ENCODE peak calls at places on chromosomes 16 and 17, in four cellular contexts. Y is AG10803, W is fibroblast of pulmonary artery, E is BJ. D is an unnamed sample.
A peak's percentile ranks its signal among the peaks of the same experiment; 100 is the strongest.

GRCh38 chr16:72517154-72517553 is 345.2 kb upstream of the PMFBP1 start:
- DNase-seq in Y (peak; percentile 10), W (no peak), E (no peak), D (no peak)

GRCh38 chr16:12000032-12000431 is 23.5 kb downstream of the SNX29 start:
- DNase-seq in Y (no peak), W (no peak), E (no peak), D (no peak)

GRCh38 chr16:87464691-87465300 is 28.0 kb downstream of the ZCCHC14 start:
- DNase-seq in Y (peak; percentile 91), W (peak; percentile 92), E (peak; percentile 75), D (peak; percentile 91)

GRCh38 chr17:49468827-49469385 is 26.2 kb upstream of the NGFR start:
- DNase-seq in Y (peak; percentile 40), W (peak; percentile 31), E (no peak), D (no peak)

GRCh38 chr17:61468263-61468907 is 16.2 kb downstream of the TBX4 start:
- DNase-seq in Y (no peak), W (no peak), E (no peak), D (no peak)

GRCh38 chr16:2689968-2690830 is 7.9 kb downstream of the KCTD5 start:
- DNase-seq in Y (no peak), W (no peak), E (no peak), D (no peak)

GRCh38 chr17:69492410-69493071 is 78.0 kb downstream of the MAP2K6 start:
- DNase-seq in Y (peak; percentile 94), W (peak; percentile 32), E (peak; percentile 81), D (peak; percentile 88)

GRCh38 chr16:67101683-67102082 is 8.1 kb upstream of the PHAF1 start:
- DNase-seq in Y (peak; percentile 78), W (no peak), E (no peak), D (peak; percentile 22)

GRCh38 chr17:50844117-50844700 is 8.8 kb downstream of the WFIKKN2 start:
- DNase-seq in Y (no peak), W (no peak), E (no peak), D (no peak)

GRCh38 chr17:40312131-40312731 is 3.3 kb downstream of the RARA start:
- DNase-seq in Y (no peak), W (no peak), E (no peak), D (no peak)

GRCh38 chr16:53220585-53220984 is 165.8 kb downstream of the CHD9 start:
- DNase-seq in Y (peak; percentile 45), W (peak; percentile 60), E (no peak), D (peak; percentile 26)

GRCh38 chr17:35588196-35588920 is 1.2 kb downstream of the AP2B1 start:
- DNase-seq in Y (peak; percentile 39), W (peak; percentile 45), E (no peak), D (peak; percentile 74)

GRCh38 chr17:1582374-1582773 is 19.8 kb upstream of the PITPNA start:
- DNase-seq in Y (no peak), W (no peak), E (no peak), D (no peak)

GRCh38 chr16:404971-405486 is 3.3 kb downstream of the DECR2 start:
- DNase-seq in Y (no peak), W (no peak), E (no peak), D (no peak)

GRCh38 chr17:77035526-77035925 is 105.2 kb upstream of the SEC14L1 start:
- DNase-seq in Y (no peak), W (no peak), E (no peak), D (no peak)

GRCh38 chr16:23385441-23385840 is 67.5 kb downstream of the COG7 start:
- DNase-seq in Y (no peak), W (no peak), E (no peak), D (no peak)

GRCh38 chr16:88941933-88942909 is 34.8 kb downstream of the CBFA2T3 start:
- DNase-seq in Y (no peak), W (peak; percentile 12), E (no peak), D (no peak)
- TF ChIP-seq CTCF in Y (no peak), W (peak; percentile 7), E (peak; percentile 48), D (peak; percentile 51)

GRCh38 chr16:1630450-1631213 is 18.5 kb downstream of the CRAMP1 start:
- DNase-seq in Y (no peak), W (no peak), E (no peak), D (no peak)
- H3K4me3 ChIP-seq in Y (no peak overlapping the region), W (no peak overlapping the region), E (no peak overlapping the region), D (no peak overlapping the region)

GRCh38 chr17:63832455-63832854 is 5.0 kb upstream of the FTSJ3 start:
- DNase-seq in Y (no peak), W (no peak), E (no peak), D (no peak)
- TF ChIP-seq CTCF in Y (peak; percentile 3), W (no peak), E (no peak), D (no peak)

GRCh38 chr17:47942568-47942967 is 1.2 kb downstream of the PNPO start:
- DNase-seq in Y (no peak), W (no peak), E (no peak), D (no peak)
- H3K4me3 ChIP-seq in Y (peak overlapping the region; percentile 88), W (peak overlapping the region; percentile 86), E (peak overlapping the region; percentile 87), D (peak overlapping the region; percentile 67)

GRCh38 chr16:24995469-24995868 is 19.7 kb downstream of the ARHGAP17 start:
- DNase-seq in Y (no peak), W (no peak), E (no peak), D (no peak)
- TF ChIP-seq CTCF in Y (no peak), W (no peak), E (no peak), D (peak; percentile 30)

DNA sequence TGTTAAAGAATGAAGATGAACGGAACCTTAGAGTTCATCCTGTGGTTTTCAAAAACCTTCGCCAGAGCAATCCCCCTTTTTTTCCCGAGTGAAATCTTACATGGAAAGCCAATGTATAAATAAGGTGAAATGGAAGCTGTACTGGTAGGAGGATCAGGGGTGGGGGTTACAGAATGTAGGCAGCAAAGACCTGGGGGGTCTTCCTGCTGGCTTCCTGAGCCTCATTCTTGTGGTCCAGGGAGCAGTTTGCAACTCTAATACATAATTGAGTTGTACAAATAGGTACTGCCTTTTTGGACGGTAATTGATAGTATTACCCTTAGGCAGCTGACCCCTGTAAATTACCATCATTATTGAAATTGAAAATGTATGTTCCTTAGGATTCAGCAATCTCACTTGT is 34.1 kb downstream of the KSR1 start:
- DNase-seq in Y (no peak), W (no peak), E (no peak), D (no peak)
- H3K4me3 ChIP-seq in Y (no peak overlapping the region), W (no peak overlapping the region), E (no peak overlapping the region), D (no peak overlapping the region)

GRCh38 chr16:27230562-27230991 is 27.3 kb downstream of the KDM8 start:
- DNase-seq in Y (no peak), W (no peak), E (no peak), D (no peak)
- TF ChIP-seq CTCF in Y (no peak), W (no peak), E (no peak), D (no peak)

DNA sequence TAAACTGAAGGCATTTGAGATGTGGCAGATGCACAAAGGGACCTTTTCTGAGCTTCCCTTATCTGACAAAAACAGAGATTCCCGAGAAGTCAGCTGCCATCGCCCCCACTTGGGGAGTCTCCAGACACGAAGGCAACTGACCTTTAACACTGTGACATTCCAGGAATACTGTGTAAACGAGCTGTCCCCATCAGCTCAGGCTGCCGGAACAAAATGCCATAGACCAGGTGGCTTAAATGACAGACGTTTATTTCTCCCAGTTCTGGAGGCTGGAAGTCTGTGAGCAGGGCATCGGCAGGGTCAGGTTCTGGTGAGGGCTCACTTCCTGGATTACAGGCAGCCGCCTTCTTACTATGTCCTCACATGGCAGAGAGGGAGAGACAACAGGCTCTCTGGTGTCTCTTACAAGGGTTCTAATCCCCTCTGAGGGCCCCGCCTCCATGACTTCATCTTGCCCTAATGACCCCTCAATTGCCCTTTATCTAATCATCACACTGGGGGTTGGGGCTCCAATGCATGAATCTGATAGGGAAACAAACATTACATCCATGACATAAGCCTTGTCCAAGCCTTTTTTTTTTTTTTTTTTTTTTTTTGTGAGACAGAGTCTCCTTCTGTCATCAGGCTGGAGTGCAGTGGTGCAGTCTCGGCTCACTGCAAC is 178.5 kb upstream of the RPL38 start:
- DNase-seq in Y (no peak), W (no peak), E (no peak), D (no peak)
- H3K4me3 ChIP-seq in Y (no peak overlapping the region), W (no peak overlapping the region), E (no peak overlapping the region), D (no peak overlapping the region)

DNA sequence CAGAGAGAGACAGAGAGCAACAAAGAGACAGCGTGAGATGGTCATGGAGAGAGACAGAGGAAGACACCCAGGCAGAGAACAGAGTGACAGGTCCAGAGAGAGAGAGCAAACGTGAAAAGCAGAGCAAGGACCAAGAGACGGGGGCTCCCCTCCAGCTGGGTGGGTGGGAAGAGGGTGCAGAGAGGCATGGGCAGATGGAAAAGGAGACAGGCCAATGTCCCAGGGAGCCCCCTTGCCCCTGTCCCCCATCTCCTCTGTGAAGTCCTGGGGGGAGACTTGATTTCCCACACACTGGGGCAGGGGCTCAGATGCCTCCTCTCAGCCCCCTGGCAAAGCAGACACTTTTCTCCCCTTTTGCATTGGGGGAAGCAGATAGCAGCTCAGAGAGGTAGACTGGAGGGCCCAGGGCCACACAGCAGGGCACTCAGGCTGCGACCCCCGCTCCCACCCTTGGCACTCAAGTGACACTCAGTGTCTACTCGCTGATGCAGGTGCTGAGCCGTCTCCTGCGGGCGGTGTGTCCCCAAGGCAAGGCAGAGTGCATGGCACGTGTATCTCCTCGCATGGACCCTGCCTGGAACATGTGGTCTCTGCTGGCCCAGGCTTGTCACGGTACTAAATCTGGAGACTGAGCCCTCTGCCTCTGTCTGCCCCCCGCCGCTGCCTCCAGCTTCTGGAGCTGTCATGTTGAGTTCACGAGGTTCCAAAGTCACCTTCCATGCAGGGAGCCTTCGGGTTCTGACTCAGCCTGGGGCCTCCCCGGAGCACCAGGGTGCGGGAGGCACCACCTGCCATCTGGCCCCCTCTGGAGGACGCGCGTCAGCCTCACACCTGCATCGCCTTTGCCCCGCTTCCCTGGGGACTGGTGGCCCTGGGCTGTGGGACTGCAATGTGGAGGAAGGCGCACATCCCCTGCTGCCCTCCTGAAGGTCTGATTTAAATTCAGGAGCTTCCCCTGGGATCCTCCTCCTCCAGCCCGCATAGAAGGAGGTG is 215.9 kb upstream of the GSE1 start:
- DNase-seq in Y (no peak), W (no peak), E (no peak), D (no peak)
- TF ChIP-seq CTCF in Y (no peak), W (no peak), E (no peak), D (peak; percentile 30)

D was measured in astrocyte of the spinal cord.